ENCODE peak calls at places on chromosomes 5 and 9, in seven cellular contexts. P, G, V, K, I, S and Q are unnamed samples.

GRCh38 chr5:136242611-136243010 is 49.6 kb upstream of the SMIM32 start:
- DNase-seq in V (no peak), G (no peak), K (no peak), P (no peak), S (no peak), I (no peak), Q (no peak)

GRCh38 chr5:176692326-176692725 is 45.0 kb downstream of the TSPAN17 start:
- DNase-seq in V (no peak), P (no peak), S (peak; percentile 37), I (no peak), K (no peak), G (no peak), Q (no peak)

GRCh38 chr5:108122701-108123100 is 259.2 kb downstream of the FBXL17 start:
- DNase-seq in I (no peak), K (no peak), P (no peak), G (no peak), S (no peak), V (no peak), Q (no peak)

GRCh38 chr5:95530441-95530840 is 24.3 kb downstream of the SKIC3 start:
- DNase-seq in I (no peak), S (no peak), P (no peak), G (no peak), V (no peak), K (no peak), Q (no peak)

GRCh38 chr5:111848374-111848914 is 91.5 kb upstream of the NREP start:
- DNase-seq in K (no peak), P (no peak), G (no peak), V (no peak), I (no peak), S (no peak), Q (no peak)

GRCh38 chr5:9196403-9197224 is 349.3 kb downstream of the SEMA5A start:
- DNase-seq in V (no peak), S (no peak), I (no peak), K (no peak), P (no peak), G (no peak), Q (no peak)

GRCh38 chr5:56815657-56816545 is 552 bp downstream of the MAP3K1 start:
- DNase-seq in S (peak; percentile 88), K (no peak), G (peak; percentile 51), V (peak; percentile 30), I (peak; percentile 49), P (no peak), Q (peak; percentile 23)

GRCh38 chr5:141565826-141566575 is 52.8 kb downstream of the DIAPH1 start:
- DNase-seq in P (no peak), K (no peak), G (no peak), S (no peak), I (no peak), V (no peak), Q (no peak)

GRCh38 chr5:39256472-39256871 is 37.1 kb upstream of the FYB1 start:
- DNase-seq in V (no peak), P (no peak), G (peak; percentile 42), K (no peak), S (no peak), I (no peak), Q (no peak)

GRCh38 chr5:151885138-151885908 is 39.3 kb downstream of the GLRA1 start:
- DNase-seq in I (peak; percentile 31), K (no peak), S (no peak), P (no peak), G (no peak), V (no peak), Q (no peak)

DNA sequence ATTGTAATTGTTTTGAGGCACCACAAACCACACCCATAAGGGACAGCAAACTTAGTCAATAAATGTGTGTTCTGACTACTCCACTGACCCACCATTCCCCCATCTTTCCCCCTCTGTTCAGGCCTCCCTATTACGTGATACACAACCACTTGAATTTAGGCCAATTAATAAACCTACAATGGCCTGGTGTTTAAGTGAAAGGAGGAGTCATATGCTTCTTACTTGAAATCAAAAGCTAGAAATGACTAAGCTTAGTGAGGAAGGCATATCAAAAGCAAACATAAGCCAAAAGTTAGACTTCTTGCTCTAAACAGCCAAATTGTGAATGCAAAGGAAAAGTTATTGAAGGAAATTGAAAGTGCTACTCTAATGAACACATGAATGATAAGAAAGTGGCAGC is 14.6 kb downstream of the ZBTB43 start:
- DNase-seq in G (no peak), I (no peak), S (no peak), P (no peak), K (no peak), V (no peak), Q (no peak)
- H3K9me3 ChIP-seq in G (peaks cover 2% of the 10 kb centered on the region), I (peaks cover 17% of the 10 kb centered on the region), S (peaks cover 15% of the 10 kb centered on the region), P (peaks cover 27% of the 10 kb centered on the region), K (peaks cover 14% of the 10 kb centered on the region), V (peaks cover 16% of the 10 kb centered on the region), Q (peaks cover 3% of the 10 kb centered on the region)

DNA sequence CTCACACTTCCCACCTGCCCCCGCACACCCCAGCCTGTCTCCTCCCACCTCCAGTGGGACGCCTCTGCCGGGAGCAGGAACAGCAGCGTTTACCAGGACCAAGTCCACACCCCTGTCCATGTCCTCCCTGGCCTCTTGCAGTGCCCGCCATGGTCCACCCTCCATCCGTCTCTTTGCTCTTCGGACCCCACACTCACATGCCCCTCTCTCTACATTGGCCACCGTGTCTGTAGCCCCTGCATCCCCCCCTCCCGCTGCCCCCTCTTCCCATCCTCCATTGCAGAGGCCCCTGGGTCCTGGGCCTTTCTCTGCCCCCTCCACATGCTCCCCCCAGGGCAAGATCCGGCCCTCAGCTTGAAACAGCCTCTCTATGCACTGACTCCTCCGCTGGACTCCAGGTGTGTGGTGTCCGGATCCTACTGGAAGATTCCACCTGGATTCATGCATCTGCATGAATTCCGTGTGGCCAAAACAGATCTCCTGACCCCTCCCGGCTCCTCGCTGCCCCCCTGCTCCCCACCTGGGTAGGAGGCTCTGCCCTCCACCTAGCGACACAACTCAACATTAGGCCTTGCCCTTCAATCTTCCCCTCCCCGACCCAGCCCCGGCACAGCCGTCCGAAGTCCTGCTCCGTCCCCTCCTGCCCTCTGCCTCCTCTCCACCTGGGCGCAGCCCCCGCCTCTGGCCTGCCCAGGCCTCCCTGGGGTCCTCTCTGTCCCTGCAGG is 168.5 kb downstream of the OLFM1 start:
- DNase-seq in I (no peak), V (no peak), S (peak; percentile 64), G (no peak), K (no peak), P (no peak), Q (no peak)
- H3K9me3 ChIP-seq in I (no peaks in the 10 kb centered on the region), V (no peaks in the 10 kb centered on the region), S (no peaks in the 10 kb centered on the region), G (no peaks in the 10 kb centered on the region), K (no peaks in the 10 kb centered on the region), P (no peaks in the 10 kb centered on the region), Q (no peaks in the 10 kb centered on the region)

GRCh38 chr5:2131826-2132496 is 249.2 kb upstream of the IRX4 start:
- DNase-seq in I (no peak), P (no peak), S (no peak), G (no peak), V (no peak), K (no peak), Q (no peak)
- H3K9me3 ChIP-seq in I (no peaks in the 10 kb centered on the region), P (no peaks in the 10 kb centered on the region), S (no peaks in the 10 kb centered on the region), G (no peaks in the 10 kb centered on the region), V (no peaks in the 10 kb centered on the region), K (no peaks in the 10 kb centered on the region), Q (no peaks in the 10 kb centered on the region)

GRCh38 chr5:2681476-2681875 is 70.0 kb downstream of the IRX2 start:
- DNase-seq in V (no peak), K (no peak), I (no peak), G (no peak), S (no peak), P (no peak), Q (no peak)
- H3K9me3 ChIP-seq in V (no peaks in the 10 kb centered on the region), K (no peaks in the 10 kb centered on the region), I (peaks cover 5% of the 10 kb centered on the region), G (peaks cover 5% of the 10 kb centered on the region), S (no peaks in the 10 kb centered on the region), P (peaks cover 14% of the 10 kb centered on the region), Q (no peaks in the 10 kb centered on the region)

GRCh38 chr9:108696156-108696555 is 159.6 kb downstream of the ACTL7B start:
- DNase-seq in P (no peak), K (no peak), G (no peak), I (no peak), S (no peak), V (no peak), Q (no peak)
- H3K9me3 ChIP-seq in P (no peaks in the 10 kb centered on the region), K (no peaks in the 10 kb centered on the region), G (no peaks in the 10 kb centered on the region), I (no peaks in the 10 kb centered on the region), S (peaks cover 14% of the 10 kb centered on the region), V (no peaks in the 10 kb centered on the region), Q (no peaks in the 10 kb centered on the region)

GRCh38 chr9:96751815-96752214 is 26.1 kb downstream of the ZNF510 start:
- DNase-seq in I (no peak), V (no peak), G (no peak), K (no peak), S (no peak), P (no peak), Q (no peak)
- H3K9me3 ChIP-seq in I (peaks cover 37% of the 10 kb centered on the region), V (peaks cover 92% of the 10 kb centered on the region), G (no peaks in the 10 kb centered on the region), K (peaks cover 82% of the 10 kb centered on the region), S (peaks cover 81% of the 10 kb centered on the region), P (peaks cover 77% of the 10 kb centered on the region), Q (peaks cover 17% of the 10 kb centered on the region)